ENCODE peak calls at places on chromosomes 11 and 22, in five cellular contexts. One of them, this sample, is unnamed.

GRCh38 chr22:16957781-16958180 is 50.2 kb downstream of the GAB4 start:
- DNase-seq in brain microvascular endothelial cell: no peak
- DNase-seq in cardiac fibroblast: no peak
- DNase-seq in upper lobe of left lung: no peak
- DNase-seq in choroid plexus epithelial cell: no peak
- DNase-seq in this sample: no peak

GRCh38 chr22:34592341-34592740 is 473.6 kb upstream of the ISX start:
- DNase-seq in upper lobe of left lung: no peak
- DNase-seq in brain microvascular endothelial cell: no peak
- DNase-seq in choroid plexus epithelial cell: no peak
- DNase-seq in cardiac fibroblast: no peak
- DNase-seq in this sample: no peak

GRCh38 chr11:2533642-2534115 is 88.9 kb downstream of the KCNQ1 start:
- DNase-seq in upper lobe of left lung: peak
- DNase-seq in choroid plexus epithelial cell: peak
- DNase-seq in cardiac fibroblast: peak
- DNase-seq in brain microvascular endothelial cell: peak
- DNase-seq in this sample: peak

GRCh38 chr11:19977941-19978340 is 182.3 kb downstream of the DBX1 start:
- DNase-seq in upper lobe of left lung: no peak
- DNase-seq in cardiac fibroblast: no peak
- DNase-seq in choroid plexus epithelial cell: no peak
- DNase-seq in brain microvascular endothelial cell: no peak
- DNase-seq in this sample: no peak

GRCh38 chr22:42662114-42663021 is 13.2 kb upstream of the CYB5R3 start:
- DNase-seq in upper lobe of left lung: peak
- DNase-seq in choroid plexus epithelial cell: peak
- DNase-seq in cardiac fibroblast: peak
- DNase-seq in brain microvascular endothelial cell: peak
- DNase-seq in this sample: no peak

GRCh38 chr11:41872458-41872857 is 413.0 kb upstream of the LRRC4C start:
- DNase-seq in cardiac fibroblast: no peak
- DNase-seq in choroid plexus epithelial cell: no peak
- DNase-seq in brain microvascular endothelial cell: no peak
- DNase-seq in upper lobe of left lung: no peak
- DNase-seq in this sample: no peak

GRCh38 chr11:7965386-7965785 is at the start of gene NLRP10:
- DNase-seq in brain microvascular endothelial cell: peak
- DNase-seq in cardiac fibroblast: peak
- DNase-seq in choroid plexus epithelial cell: peak
- DNase-seq in upper lobe of left lung: no peak
- DNase-seq in this sample: no peak

GRCh38 chr11:134552749-134553148 is 140.7 kb upstream of the B3GAT1 start:
- DNase-seq in brain microvascular endothelial cell: no peak
- DNase-seq in choroid plexus epithelial cell: no peak
- DNase-seq in upper lobe of left lung: no peak
- DNase-seq in cardiac fibroblast: no peak
- DNase-seq in this sample: no peak

GRCh38 chr11:66322732-66323427 is 6.0 kb upstream of the CD248 start:
- DNase-seq in brain microvascular endothelial cell: no peak
- DNase-seq in cardiac fibroblast: peak
- DNase-seq in choroid plexus epithelial cell: no peak
- DNase-seq in upper lobe of left lung: no peak
- DNase-seq in this sample: no peak

GRCh38 chr11:60919956-60920355 is 4.3 kb upstream of the TMEM132A start:
- DNase-seq in brain microvascular endothelial cell: no peak
- DNase-seq in choroid plexus epithelial cell: no peak
- DNase-seq in upper lobe of left lung: no peak
- DNase-seq in cardiac fibroblast: no peak
- DNase-seq in this sample: no peak

GRCh38 chr11:12528487-12528886 is 145.7 kb upstream of the TEAD1 start:
- DNase-seq in brain microvascular endothelial cell: no peak
- DNase-seq in choroid plexus epithelial cell: no peak
- DNase-seq in cardiac fibroblast: no peak
- DNase-seq in upper lobe of left lung: no peak
- DNase-seq in this sample: no peak

GRCh38 chr22:19143967-19144400 is 467 bp downstream of the ESS2 start:
- DNase-seq in upper lobe of left lung: no peak
- DNase-seq in cardiac fibroblast: peak
- DNase-seq in choroid plexus epithelial cell: peak
- DNase-seq in brain microvascular endothelial cell: no peak
- DNase-seq in this sample: no peak

GRCh38 chr11:75072582-75072981 is 24.1 kb downstream of the OR2AT4 start:
- DNase-seq in choroid plexus epithelial cell: no peak
- DNase-seq in brain microvascular endothelial cell: no peak
- DNase-seq in cardiac fibroblast: no peak
- DNase-seq in upper lobe of left lung: no peak
- DNase-seq in this sample: no peak

GRCh38 chr11:11937957-11938356 is 70.5 kb downstream of the DKK3 start:
- DNase-seq in brain microvascular endothelial cell: no peak
- DNase-seq in choroid plexus epithelial cell: peak
- DNase-seq in cardiac fibroblast: peak
- DNase-seq in upper lobe of left lung: no peak
- DNase-seq in this sample: no peak

GRCh38 chr22:43867839-43868652 is 5.7 kb upstream of the SULT4A1 start:
- DNase-seq in choroid plexus epithelial cell: peak
- DNase-seq in brain microvascular endothelial cell: peak
- DNase-seq in cardiac fibroblast: peak
- DNase-seq in upper lobe of left lung: no peak
- DNase-seq in this sample: no peak

GRCh38 chr22:27782065-27782464 is 19.5 kb downstream of the MN1 start:
- DNase-seq in brain microvascular endothelial cell: no peak
- DNase-seq in upper lobe of left lung: no peak
- DNase-seq in choroid plexus epithelial cell: no peak
- DNase-seq in cardiac fibroblast: no peak
- DNase-seq in this sample: no peak

GRCh38 chr11:123450593-123450992 is 20.5 kb downstream of the GRAMD1B start:
- DNase-seq in upper lobe of left lung: no peak
- DNase-seq in choroid plexus epithelial cell: no peak
- DNase-seq in cardiac fibroblast: peak
- DNase-seq in brain microvascular endothelial cell: no peak
- DNase-seq in this sample: no peak

GRCh38 chr22:26751217-26751616 is 93.8 kb downstream of the MIAT start:
- DNase-seq in brain microvascular endothelial cell: no peak
- DNase-seq in cardiac fibroblast: peak
- DNase-seq in upper lobe of left lung: no peak
- DNase-seq in choroid plexus epithelial cell: peak
- DNase-seq in this sample: peak

GRCh38 chr11:65471410-65471762 is 27.5 kb upstream of the MALAT1 start:
- DNase-seq in choroid plexus epithelial cell: peak
- DNase-seq in cardiac fibroblast: peak
- DNase-seq in brain microvascular endothelial cell: peak
- DNase-seq in upper lobe of left lung: peak
- DNase-seq in this sample: peak

GRCh38 chr22:39434243-39434653 is 22.6 kb upstream of the MGAT3 start:
- DNase-seq in upper lobe of left lung: no peak
- DNase-seq in cardiac fibroblast: no peak
- DNase-seq in brain microvascular endothelial cell: peak
- DNase-seq in choroid plexus epithelial cell: no peak
- DNase-seq in this sample: no peak

GRCh38 chr22:30010789-30011405 is 69.4 kb upstream of the HORMAD2 start:
- DNase-seq in cardiac fibroblast: no peak
- DNase-seq in upper lobe of left lung: no peak
- DNase-seq in choroid plexus epithelial cell: no peak
- DNase-seq in brain microvascular endothelial cell: no peak
- DNase-seq in this sample: no peak

GRCh38 chr11:43736502-43737193 is 56.1 kb downstream of the HSD17B12 start:
- DNase-seq in upper lobe of left lung: no peak
- DNase-seq in brain microvascular endothelial cell: peak
- DNase-seq in cardiac fibroblast: peak
- DNase-seq in choroid plexus epithelial cell: peak
- DNase-seq in this sample: peak

GRCh38 chr11:67316882-67317364 is 13.6 kb downstream of the SSH3 start:
- DNase-seq in upper lobe of left lung: no peak
- DNase-seq in cardiac fibroblast: peak
- DNase-seq in brain microvascular endothelial cell: peak
- DNase-seq in choroid plexus epithelial cell: peak
- DNase-seq in this sample: no peak

GRCh38 chr11:44629732-44630345 is 64.4 kb downstream of the CD82 start:
- DNase-seq in cardiac fibroblast: no peak
- DNase-seq in brain microvascular endothelial cell: no peak
- DNase-seq in upper lobe of left lung: no peak
- DNase-seq in choroid plexus epithelial cell: no peak
- DNase-seq in this sample: no peak

GRCh38 chr11:35126000-35126878 is 12.7 kb upstream of the CD44 start:
- DNase-seq in choroid plexus epithelial cell: no peak
- DNase-seq in brain microvascular endothelial cell: no peak
- DNase-seq in cardiac fibroblast: no peak
- DNase-seq in upper lobe of left lung: no peak
- DNase-seq in this sample: no peak

GRCh38 chr11:68253682-68254081 is 18.1 kb downstream of the C11orf24 start:
- DNase-seq in cardiac fibroblast: no peak
- DNase-seq in brain microvascular endothelial cell: no peak
- DNase-seq in choroid plexus epithelial cell: no peak
- DNase-seq in upper lobe of left lung: no peak
- DNase-seq in this sample: no peak

GRCh38 chr11:44443836-44444769 is 121.4 kb upstream of the CD82 start:
- DNase-seq in choroid plexus epithelial cell: no peak
- DNase-seq in upper lobe of left lung: no peak
- DNase-seq in cardiac fibroblast: no peak
- DNase-seq in brain microvascular endothelial cell: no peak
- DNase-seq in this sample: no peak

GRCh38 chr11:66958956-66959274 is 732 bp upstream of the PC start:
- DNase-seq in brain microvascular endothelial cell: no peak
- DNase-seq in upper lobe of left lung: no peak
- DNase-seq in cardiac fibroblast: no peak
- DNase-seq in choroid plexus epithelial cell: no peak
- DNase-seq in this sample: no peak

GRCh38 chr11:102599642-102600261 is 25.4 kb downstream of the MMP20 start:
- DNase-seq in choroid plexus epithelial cell: peak
- DNase-seq in cardiac fibroblast: peak
- DNase-seq in brain microvascular endothelial cell: peak
- DNase-seq in upper lobe of left lung: no peak
- DNase-seq in this sample: peak

GRCh38 chr11:45178890-45179663 is 32.6 kb downstream of the PRDM11 start:
- DNase-seq in choroid plexus epithelial cell: peak
- DNase-seq in brain microvascular endothelial cell: peak
- DNase-seq in cardiac fibroblast: peak
- DNase-seq in upper lobe of left lung: no peak
- DNase-seq in this sample: peak

GRCh38 chr22:49400866-49401598 is 426.6 kb downstream of the BRD1 start:
- DNase-seq in choroid plexus epithelial cell: peak
- DNase-seq in brain microvascular endothelial cell: peak
- DNase-seq in cardiac fibroblast: no peak
- DNase-seq in upper lobe of left lung: peak
- DNase-seq in this sample: no peak

GRCh38 chr11:13110929-13111812 is 102.1 kb downstream of the RASSF10 start:
- DNase-seq in choroid plexus epithelial cell: peak
- DNase-seq in upper lobe of left lung: no peak
- DNase-seq in brain microvascular endothelial cell: peak
- DNase-seq in cardiac fibroblast: peak
- DNase-seq in this sample: no peak

GRCh38 chr11:67370351-67371076 is 2.9 kb downstream of the CLCF1 start:
- DNase-seq in upper lobe of left lung: no peak
- DNase-seq in cardiac fibroblast: peak
- DNase-seq in choroid plexus epithelial cell: no peak
- DNase-seq in brain microvascular endothelial cell: no peak
- DNase-seq in this sample: no peak

GRCh38 chr11:100593321-100593720 is 93.8 kb upstream of the ARHGAP42 start:
- DNase-seq in cardiac fibroblast: no peak
- DNase-seq in choroid plexus epithelial cell: peak
- DNase-seq in brain microvascular endothelial cell: no peak
- DNase-seq in upper lobe of left lung: no peak
- DNase-seq in this sample: no peak

GRCh38 chr11:69351460-69351859 is 57.5 kb downstream of the MYEOV start:
- DNase-seq in choroid plexus epithelial cell: peak
- DNase-seq in upper lobe of left lung: no peak
- DNase-seq in brain microvascular endothelial cell: peak
- DNase-seq in cardiac fibroblast: peak
- DNase-seq in this sample: peak

GRCh38 chr22:30038219-30038618 is 42.0 kb upstream of the HORMAD2 start:
- DNase-seq in choroid plexus epithelial cell: peak
- DNase-seq in brain microvascular endothelial cell: peak
- DNase-seq in upper lobe of left lung: no peak
- DNase-seq in cardiac fibroblast: peak
- DNase-seq in this sample: no peak

GRCh38 chr11:129230006-129230405 is 37.9 kb upstream of the ARHGAP32 start:
- DNase-seq in cardiac fibroblast: peak
- DNase-seq in choroid plexus epithelial cell: peak
- DNase-seq in upper lobe of left lung: no peak
- DNase-seq in brain microvascular endothelial cell: no peak
- DNase-seq in this sample: no peak

GRCh38 chr11:90947930-90948329 is 725.1 kb upstream of the CHORDC1 start:
- DNase-seq in upper lobe of left lung: no peak
- DNase-seq in brain microvascular endothelial cell: no peak
- DNase-seq in cardiac fibroblast: no peak
- DNase-seq in choroid plexus epithelial cell: no peak
- DNase-seq in this sample: no peak
- TF ChIP-seq CTCF in upper lobe of left lung: no peak
- TF ChIP-seq CTCF in brain microvascular endothelial cell: no peak
- TF ChIP-seq CTCF in cardiac fibroblast: no peak
- TF ChIP-seq CTCF in choroid plexus epithelial cell: no peak
- TF ChIP-seq CTCF in this sample: peak

GRCh38 chr22:24494535-24495364 is at the start of gene UPB1:
- DNase-seq in upper lobe of left lung: no peak
- DNase-seq in choroid plexus epithelial cell: no peak
- DNase-seq in cardiac fibroblast: no peak
- DNase-seq in brain microvascular endothelial cell: no peak
- DNase-seq in this sample: no peak
- H3K4me3 ChIP-seq in upper lobe of left lung: peak
- H3K4me3 ChIP-seq in choroid plexus epithelial cell: peak
- H3K4me3 ChIP-seq in cardiac fibroblast: no peak
- H3K4me3 ChIP-seq in brain microvascular endothelial cell: peak
- H3K4me3 ChIP-seq in this sample: peak

GRCh38 chr11:86537541-86538222 is 134.7 kb downstream of the ME3 start:
- DNase-seq in upper lobe of left lung: no peak
- DNase-seq in cardiac fibroblast: peak
- DNase-seq in choroid plexus epithelial cell: peak
- DNase-seq in brain microvascular endothelial cell: peak
- DNase-seq in this sample: no peak
- TF ChIP-seq CTCF in upper lobe of left lung: no peak
- TF ChIP-seq CTCF in cardiac fibroblast: no peak
- TF ChIP-seq CTCF in choroid plexus epithelial cell: peak
- TF ChIP-seq CTCF in brain microvascular endothelial cell: peak
- TF ChIP-seq CTCF in this sample: no peak

DNA sequence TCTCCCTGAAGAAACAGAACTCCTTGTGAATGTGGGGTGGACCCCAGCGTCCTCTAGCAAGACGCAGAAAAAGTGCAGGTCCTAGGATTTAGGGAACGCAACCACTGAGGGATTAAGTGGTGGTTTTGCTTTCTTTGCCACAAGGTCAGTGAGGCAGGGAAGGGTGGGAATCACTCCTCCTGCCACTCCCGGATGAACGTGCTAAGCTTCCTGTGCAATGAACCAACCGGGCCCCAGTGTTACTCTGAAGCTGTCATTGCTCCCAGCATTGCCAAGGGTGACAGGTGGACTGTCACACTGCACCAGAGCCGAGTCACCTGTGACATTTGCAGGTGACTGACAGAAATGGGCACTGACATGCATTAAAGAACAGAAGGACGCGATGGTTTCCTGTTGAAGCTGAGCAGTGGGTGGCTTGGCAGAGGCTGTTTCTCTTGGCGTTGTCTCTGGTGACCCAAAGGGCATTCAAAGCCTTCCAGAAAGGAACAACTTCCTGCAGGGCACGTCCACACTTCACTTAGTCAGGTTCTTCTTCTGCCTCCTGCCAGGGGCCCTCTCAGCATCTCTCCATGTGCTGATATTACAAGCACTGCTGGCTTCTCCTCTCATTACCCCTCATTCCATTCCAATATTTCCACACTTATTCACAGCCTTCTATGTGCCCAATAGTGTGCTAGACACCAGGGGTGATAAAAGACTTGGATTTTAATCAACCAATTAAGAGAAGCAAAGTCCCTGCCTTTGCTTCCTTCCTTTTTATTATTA is 9.7 kb downstream of the KIRREL3 start:
- DNase-seq in choroid plexus epithelial cell: no peak
- DNase-seq in cardiac fibroblast: peak
- DNase-seq in brain microvascular endothelial cell: no peak
- DNase-seq in upper lobe of left lung: no peak
- DNase-seq in this sample: no peak
- H3K4me3 ChIP-seq in choroid plexus epithelial cell: no peak
- H3K4me3 ChIP-seq in cardiac fibroblast: no peak
- H3K4me3 ChIP-seq in brain microvascular endothelial cell: no peak
- H3K4me3 ChIP-seq in upper lobe of left lung: no peak
- H3K4me3 ChIP-seq in this sample: peak